ENCODE peak calls at places on chromosomes 11 and 22, in nine cellular contexts. A is mucosa of gallbladder; H is GM23248; G is mammary epithelial cell; Z is activated naive CD4-positive, alpha-beta T cell treated with anti-CD3 and anti-CD28 coated beads, Interleukin-2, amount 10 ng/mL, durations not matched to agents 7 days and 5 days; P is substantia nigra; S is PC-9; Y is H54; W is Ammon's horn. U is an unnamed sample.

GRCh38 chr22:25563757-25564319 is 637 bp upstream of the GRK3 start:
- DNase-seq in G (peak), W (peak), Z (peak), H (no peak), A (peak), P (peak), Y (no peak), S (no peak), U (no peak)

GRCh38 chr22:24060375-24060788 is 49.3 kb downstream of the CABIN1 start:
- DNase-seq in Z (no peak), W (peak), P (no peak), Y (peak), G (peak), S (no peak), A (peak), H (peak), U (peak)

GRCh38 chr11:92852946-92853345 is 116.5 kb upstream of the MTNR1B start:
- DNase-seq in Y (no peak), H (peak), W (no peak), G (peak), P (no peak), Z (no peak), S (no peak), A (no peak), U (no peak)

GRCh38 chr11:13717331-13717730 is 48.9 kb downstream of the FAR1 start:
- DNase-seq in S (peak), G (peak), P (no peak), Y (peak), W (no peak), Z (no peak), H (peak), A (no peak), U (peak)

GRCh38 chr22:41290262-41291221 is 4.6 kb upstream of the RANGAP1 start:
- DNase-seq in W (no peak), G (peak), P (no peak), Y (no peak), Z (no peak), A (no peak), H (peak), S (peak), U (peak)

GRCh38 chr11:71563401-71563800 is 2.0 kb upstream of the KRTAP5-10 start:
- DNase-seq in A (peak), W (peak), P (peak), Y (peak), Z (peak), G (peak), H (peak), S (no peak), U (peak)

GRCh38 chr11:46920709-46921108 is 2.4 kb upstream of the LRP4 start:
- DNase-seq in Z (no peak), H (peak), A (no peak), P (peak), W (peak), S (no peak), Y (peak), G (peak), U (peak)

GRCh38 chr11:36463781-36464180 is 46.3 kb downstream of the TRAF6 start:
- DNase-seq in Y (no peak), S (no peak), G (no peak), A (no peak), P (no peak), H (no peak), W (no peak), Z (no peak), U (peak)

GRCh38 chr11:68142028-68142412 is 20.8 kb upstream of the CHKA start:
- DNase-seq in Y (no peak), Z (peak), A (no peak), W (peak), H (no peak), G (no peak), S (peak), P (no peak), U (no peak)

GRCh38 chr22:33867118-33867863 is 53.0 kb downstream of the LARGE1 start:
- DNase-seq in Y (peak), S (peak), W (no peak), A (peak), Z (no peak), H (peak), P (no peak), G (no peak), U (peak)

U was measured in GM03348.